ENCODE peak calls at places on chromosome 16, in eight cellular contexts. One of them, this sample, is unnamed.
A peak's percentile ranks its signal among the peaks of the same experiment; 100 is the strongest.

GRCh38 chr16:30183236-30183960 is at the start of gene CORO1A:
- DNase-seq in K562: peak; percentile 82
- DNase-seq in transverse colon: peak; percentile 90
- DNase-seq in SK-N-SH: peak; percentile 95
- DNase-seq in stomach: peak; percentile 86
- DNase-seq in upper lobe of left lung: peak; percentile 91
- DNase-seq in H1: peak; percentile 91
- DNase-seq in esophagus muscularis mucosa: peak; percentile 95
- DNase-seq in this sample: peak; percentile 92

GRCh38 chr16:58076514-58076913 is 51.0 kb downstream of the MMP15 start:
- DNase-seq in K562: no peak
- DNase-seq in transverse colon: no peak
- DNase-seq in SK-N-SH: no peak
- DNase-seq in stomach: no peak
- DNase-seq in upper lobe of left lung: no peak
- DNase-seq in H1: no peak
- DNase-seq in esophagus muscularis mucosa: no peak
- DNase-seq in this sample: no peak

GRCh38 chr16:83769397-83770008 is 38.3 kb upstream of the HSBP1 start:
- DNase-seq in K562: no peak
- DNase-seq in transverse colon: no peak
- DNase-seq in SK-N-SH: no peak
- DNase-seq in stomach: no peak
- DNase-seq in upper lobe of left lung: no peak
- DNase-seq in H1: no peak
- DNase-seq in esophagus muscularis mucosa: no peak
- DNase-seq in this sample: no peak

GRCh38 chr16:14121872-14122271 is 50.8 kb downstream of the MRTFB start:
- DNase-seq in K562: no peak
- DNase-seq in transverse colon: no peak
- DNase-seq in SK-N-SH: no peak
- DNase-seq in stomach: no peak
- DNase-seq in upper lobe of left lung: no peak
- DNase-seq in H1: no peak
- DNase-seq in esophagus muscularis mucosa: no peak
- DNase-seq in this sample: no peak

GRCh38 chr16:78134944-78135619 is 35.6 kb downstream of the WWOX start:
- DNase-seq in K562: no peak
- DNase-seq in transverse colon: no peak
- DNase-seq in SK-N-SH: no peak
- DNase-seq in stomach: no peak
- DNase-seq in upper lobe of left lung: peak; percentile 26
- DNase-seq in H1: no peak
- DNase-seq in esophagus muscularis mucosa: no peak
- DNase-seq in this sample: no peak

GRCh38 chr16:9095998-9096397 is 4.6 kb downstream of the HAPSTR1 start:
- DNase-seq in K562: no peak
- DNase-seq in transverse colon: no peak
- DNase-seq in SK-N-SH: no peak
- DNase-seq in stomach: no peak
- DNase-seq in upper lobe of left lung: no peak
- DNase-seq in H1: no peak
- DNase-seq in esophagus muscularis mucosa: no peak
- DNase-seq in this sample: no peak

GRCh38 chr16:23400387-23400930 is 52.5 kb downstream of the COG7 start:
- DNase-seq in K562: no peak
- DNase-seq in transverse colon: no peak
- DNase-seq in SK-N-SH: no peak
- DNase-seq in stomach: no peak
- DNase-seq in upper lobe of left lung: no peak
- DNase-seq in H1: no peak
- DNase-seq in esophagus muscularis mucosa: no peak
- DNase-seq in this sample: peak; percentile 34

GRCh38 chr16:86611517-86611840 is 33.1 kb downstream of the FOXL1 start:
- DNase-seq in K562: no peak
- DNase-seq in transverse colon: no peak
- DNase-seq in SK-N-SH: no peak
- DNase-seq in stomach: no peak
- DNase-seq in upper lobe of left lung: no peak
- DNase-seq in H1: no peak
- DNase-seq in esophagus muscularis mucosa: no peak
- DNase-seq in this sample: no peak

GRCh38 chr16:15502041-15502725 is 67.8 kb downstream of the BMERB1 start:
- DNase-seq in K562: peak; percentile 56
- DNase-seq in transverse colon: no peak
- DNase-seq in SK-N-SH: no peak
- DNase-seq in stomach: no peak
- DNase-seq in upper lobe of left lung: no peak
- DNase-seq in H1: no peak
- DNase-seq in esophagus muscularis mucosa: no peak
- DNase-seq in this sample: no peak

GRCh38 chr16:87963400-87963799 is 12.2 kb downstream of the BANP start:
- DNase-seq in K562: no peak
- DNase-seq in transverse colon: no peak
- DNase-seq in SK-N-SH: no peak
- DNase-seq in stomach: no peak
- DNase-seq in upper lobe of left lung: peak; percentile 45
- DNase-seq in H1: no peak
- DNase-seq in esophagus muscularis mucosa: no peak
- DNase-seq in this sample: no peak

GRCh38 chr16:13453938-13454553 is 465.9 kb upstream of the ERCC4 start:
- DNase-seq in K562: peak; percentile 26
- DNase-seq in transverse colon: peak; percentile 9
- DNase-seq in SK-N-SH: peak; percentile 33
- DNase-seq in stomach: peak; percentile 33
- DNase-seq in upper lobe of left lung: no peak
- DNase-seq in H1: peak; percentile 72
- DNase-seq in esophagus muscularis mucosa: no peak
- DNase-seq in this sample: no peak

GRCh38 chr16:10121496-10121895 is 60.7 kb downstream of the GRIN2A start:
- DNase-seq in K562: no peak
- DNase-seq in transverse colon: no peak
- DNase-seq in SK-N-SH: no peak
- DNase-seq in stomach: no peak
- DNase-seq in upper lobe of left lung: no peak
- DNase-seq in H1: no peak
- DNase-seq in esophagus muscularis mucosa: no peak
- DNase-seq in this sample: no peak

GRCh38 chr16:58661199-58661830 is 23.3 kb downstream of the SLC38A7 start:
- DNase-seq in K562: peak; percentile 75
- DNase-seq in transverse colon: peak; percentile 38
- DNase-seq in SK-N-SH: peak; percentile 78
- DNase-seq in stomach: peak; percentile 41
- DNase-seq in upper lobe of left lung: peak; percentile 62
- DNase-seq in H1: no peak
- DNase-seq in esophagus muscularis mucosa: no peak
- DNase-seq in this sample: no peak

GRCh38 chr16:27449434-27450188 is 47.6 kb downstream of the IL21R start:
- DNase-seq in K562: no peak
- DNase-seq in transverse colon: peak; percentile 59
- DNase-seq in SK-N-SH: no peak
- DNase-seq in stomach: peak; percentile 43
- DNase-seq in upper lobe of left lung: peak; percentile 56
- DNase-seq in H1: no peak
- DNase-seq in esophagus muscularis mucosa: no peak
- DNase-seq in this sample: no peak

GRCh38 chr16:83967838-83968482 is at the start of gene NECAB2:
- DNase-seq in K562: peak; percentile 95
- DNase-seq in transverse colon: no peak
- DNase-seq in SK-N-SH: peak; percentile 94
- DNase-seq in stomach: peak; percentile 43
- DNase-seq in upper lobe of left lung: no peak
- DNase-seq in H1: peak; percentile 74
- DNase-seq in esophagus muscularis mucosa: no peak
- DNase-seq in this sample: no peak

GRCh38 chr16:2874584-2875362 is 8.2 kb upstream of the FLYWCH2 start:
- DNase-seq in K562: peak; percentile 82
- DNase-seq in transverse colon: peak; percentile 83
- DNase-seq in SK-N-SH: peak; percentile 89
- DNase-seq in stomach: peak; percentile 83
- DNase-seq in upper lobe of left lung: peak; percentile 85
- DNase-seq in H1: peak; percentile 76
- DNase-seq in esophagus muscularis mucosa: no peak
- DNase-seq in this sample: peak; percentile 91

GRCh38 chr16:11114366-11115164 is 141.4 kb downstream of the SOCS1 start:
- DNase-seq in K562: no peak
- DNase-seq in transverse colon: no peak
- DNase-seq in SK-N-SH: no peak
- DNase-seq in stomach: no peak
- DNase-seq in upper lobe of left lung: no peak
- DNase-seq in H1: no peak
- DNase-seq in esophagus muscularis mucosa: no peak
- DNase-seq in this sample: no peak

GRCh38 chr16:50497592-50497991 is 50.6 kb upstream of the NKD1 start:
- DNase-seq in K562: no peak
- DNase-seq in transverse colon: no peak
- DNase-seq in SK-N-SH: no peak
- DNase-seq in stomach: no peak
- DNase-seq in upper lobe of left lung: no peak
- DNase-seq in H1: no peak
- DNase-seq in esophagus muscularis mucosa: no peak
- DNase-seq in this sample: no peak

GRCh38 chr16:4454618-4455017 is 19.8 kb downstream of the NMRAL1 start:
- DNase-seq in K562: no peak
- DNase-seq in transverse colon: no peak
- DNase-seq in SK-N-SH: no peak
- DNase-seq in stomach: no peak
- DNase-seq in upper lobe of left lung: no peak
- DNase-seq in H1: peak; percentile 71
- DNase-seq in esophagus muscularis mucosa: no peak
- DNase-seq in this sample: no peak

DNA sequence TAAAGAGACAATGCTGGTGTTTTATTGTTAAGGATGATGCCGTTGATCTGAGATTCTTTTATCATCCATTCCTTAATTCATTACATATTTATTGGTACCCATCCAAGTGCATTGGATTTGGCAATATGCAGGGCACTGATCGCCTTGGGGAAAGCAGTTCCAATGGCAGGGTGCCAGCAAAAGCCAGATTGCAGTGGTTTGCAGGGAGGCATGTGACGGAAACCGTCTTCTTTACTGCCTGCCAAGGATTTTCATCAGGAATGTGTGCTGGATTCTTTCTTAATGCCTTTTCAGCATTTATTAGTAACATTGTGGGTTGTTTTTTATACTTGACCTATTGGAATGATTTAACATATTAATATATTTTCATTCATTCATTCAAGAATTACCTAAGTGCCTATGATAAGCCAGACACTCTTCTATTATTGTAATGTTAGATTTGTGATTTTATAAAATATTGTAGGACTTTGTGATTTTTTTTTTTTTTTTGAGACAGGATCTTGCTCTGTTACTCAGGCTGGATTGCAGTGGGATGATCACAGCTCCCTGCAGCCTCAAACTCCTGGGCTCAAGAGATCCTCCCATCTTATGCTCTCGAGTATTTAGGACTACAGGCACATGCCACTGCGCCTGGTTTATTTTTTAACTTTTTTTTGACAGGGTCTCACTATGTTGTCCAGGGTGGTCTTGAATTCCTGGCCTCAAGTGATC is 93.4 kb upstream of the TNRC6A start:
- DNase-seq in K562: no peak
- DNase-seq in transverse colon: peak; percentile 66
- DNase-seq in SK-N-SH: peak; percentile 83
- DNase-seq in stomach: peak; percentile 66
- DNase-seq in upper lobe of left lung: peak; percentile 48
- DNase-seq in H1: no peak
- DNase-seq in esophagus muscularis mucosa: no peak
- DNase-seq in this sample: peak; percentile 91
- TF ChIP-seq POLR2AphosphoS5 in K562: no peak
- TF ChIP-seq POLR2AphosphoS5 in transverse colon: peak; percentile 49
- TF ChIP-seq POLR2AphosphoS5 in SK-N-SH: peak; percentile 78
- TF ChIP-seq POLR2AphosphoS5 in stomach: no peak
- TF ChIP-seq POLR2AphosphoS5 in upper lobe of left lung: peak; percentile 27
- TF ChIP-seq POLR2AphosphoS5 in H1: no peak
- TF ChIP-seq POLR2AphosphoS5 in esophagus muscularis mucosa: peak; percentile 65
- TF ChIP-seq POLR2AphosphoS5 in this sample: peak; percentile 62

GRCh38 chr16:81602377-81602776 is 157.8 kb downstream of the CMIP start:
- DNase-seq in K562: no peak
- DNase-seq in transverse colon: no peak
- DNase-seq in SK-N-SH: no peak
- DNase-seq in stomach: no peak
- DNase-seq in upper lobe of left lung: no peak
- DNase-seq in H1: no peak
- DNase-seq in esophagus muscularis mucosa: no peak
- DNase-seq in this sample: no peak

GRCh38 chr16:81606039-81606438 is 161.4 kb downstream of the CMIP start:
- DNase-seq in K562: no peak
- DNase-seq in transverse colon: no peak
- DNase-seq in SK-N-SH: no peak
- DNase-seq in stomach: no peak
- DNase-seq in upper lobe of left lung: no peak
- DNase-seq in H1: no peak
- DNase-seq in esophagus muscularis mucosa: no peak
- DNase-seq in this sample: no peak

GRCh38 chr16:81607006-81607405 is 162.4 kb downstream of the CMIP start:
- DNase-seq in K562: no peak
- DNase-seq in transverse colon: no peak
- DNase-seq in SK-N-SH: no peak
- DNase-seq in stomach: no peak
- DNase-seq in upper lobe of left lung: no peak
- DNase-seq in H1: no peak
- DNase-seq in esophagus muscularis mucosa: no peak
- DNase-seq in this sample: no peak

GRCh38 chr16:81602792-81603191 is 158.2 kb downstream of the CMIP start:
- DNase-seq in K562: no peak
- DNase-seq in transverse colon: no peak
- DNase-seq in SK-N-SH: no peak
- DNase-seq in stomach: no peak
- DNase-seq in upper lobe of left lung: no peak
- DNase-seq in H1: no peak
- DNase-seq in esophagus muscularis mucosa: no peak
- DNase-seq in this sample: no peak

GRCh38 chr16:81604960-81605383 is 160.4 kb downstream of the CMIP start:
- DNase-seq in K562: no peak
- DNase-seq in transverse colon: no peak
- DNase-seq in SK-N-SH: no peak
- DNase-seq in stomach: peak; percentile 49
- DNase-seq in upper lobe of left lung: no peak
- DNase-seq in H1: no peak
- DNase-seq in esophagus muscularis mucosa: no peak
- DNase-seq in this sample: no peak
- TF ChIP-seq EP300 in K562: no peak
- TF ChIP-seq EP300 in transverse colon: no peak
- TF ChIP-seq EP300 in SK-N-SH: no peak
- TF ChIP-seq EP300 in stomach: no peak
- TF ChIP-seq EP300 in upper lobe of left lung: no peak
- TF ChIP-seq EP300 in H1: no peak
- TF ChIP-seq EP300 in esophagus muscularis mucosa: no peak
- TF ChIP-seq EP300 in this sample: no peak

GRCh38 chr16:537415-538335 is 10.2 kb downstream of the CAPN15 start:
- DNase-seq in K562: no peak
- DNase-seq in transverse colon: no peak
- DNase-seq in SK-N-SH: peak; percentile 60
- DNase-seq in stomach: no peak
- DNase-seq in upper lobe of left lung: no peak
- DNase-seq in H1: no peak
- DNase-seq in esophagus muscularis mucosa: no peak
- DNase-seq in this sample: no peak
- TF ChIP-seq CTCF in K562: no peak
- TF ChIP-seq CTCF in transverse colon: no peak
- TF ChIP-seq CTCF in SK-N-SH: no peak
- TF ChIP-seq CTCF in stomach: no peak
- TF ChIP-seq CTCF in upper lobe of left lung: no peak
- TF ChIP-seq CTCF in H1: peak; percentile 56
- TF ChIP-seq CTCF in esophagus muscularis mucosa: no peak
- TF ChIP-seq CTCF in this sample: no peak

GRCh38 chr16:85286066-85286712 is 173.9 kb upstream of the CIBAR2 start:
- DNase-seq in K562: no peak
- DNase-seq in transverse colon: no peak
- DNase-seq in SK-N-SH: peak; percentile 69
- DNase-seq in stomach: peak; percentile 43
- DNase-seq in upper lobe of left lung: no peak
- DNase-seq in H1: no peak
- DNase-seq in esophagus muscularis mucosa: no peak
- DNase-seq in this sample: peak; percentile 89
- TF ChIP-seq POLR2AphosphoS5 in K562: no peak
- TF ChIP-seq POLR2AphosphoS5 in transverse colon: peak; percentile 39
- TF ChIP-seq POLR2AphosphoS5 in SK-N-SH: no peak
- TF ChIP-seq POLR2AphosphoS5 in stomach: no peak
- TF ChIP-seq POLR2AphosphoS5 in upper lobe of left lung: peak; percentile 53
- TF ChIP-seq POLR2AphosphoS5 in H1: no peak
- TF ChIP-seq POLR2AphosphoS5 in esophagus muscularis mucosa: peak; percentile 25
- TF ChIP-seq POLR2AphosphoS5 in this sample: peak; percentile 65